ENCODE peak calls at places on chromosome 9, in eight cellular contexts. I is GM13977, U is A549, W is GM23338, K is astrocyte of the spinal cord, V is progenitor cell of endocrine pancreas, O is prostate gland, S is transverse colon. T is an unnamed sample.

GRCh38 chr9:128528445-128529160 is 23.8 kb upstream of the SPTAN1 start:
- DNase-seq in I (no peak), U (no peak), W (no peak), K (no peak), V (no peak), O (no peak), S (no peak), T (no peak)

GRCh38 chr9:109244179-109245132 is 76.4 kb downstream of the EPB41L4B start:
- DNase-seq in I (peak), U (peak), W (peak), K (peak), V (peak), O (peak), S (peak), T (no peak)

GRCh38 chr9:85136978-85137377 is 467.4 kb downstream of the NTRK2 start:
- DNase-seq in I (no peak), U (no peak), W (no peak), K (no peak), V (no peak), O (no peak), S (no peak), T (no peak)

GRCh38 chr9:3794005-3794404 is 268.2 kb upstream of the RFX3 start:
- DNase-seq in I (no peak), U (no peak), W (peak), K (peak), V (no peak), O (no peak), S (no peak), T (no peak)

GRCh38 chr9:131722260-131722659 is 17.6 kb downstream of the RAPGEF1 start:
- DNase-seq in I (no peak), U (no peak), W (peak), K (no peak), V (no peak), O (no peak), S (no peak), T (no peak)

GRCh38 chr9:112884086-112884485 is 6.6 kb downstream of the SLC46A2 start:
- DNase-seq in I (no peak), U (no peak), W (peak), K (peak), V (no peak), O (no peak), S (no peak), T (no peak)

GRCh38 chr9:127918201-127919107 is 1.6 kb upstream of the ST6GALNAC4 start:
- DNase-seq in I (no peak), U (no peak), W (peak), K (no peak), V (no peak), O (no peak), S (peak), T (no peak)

GRCh38 chr9:27622688-27623340 is 49.5 kb upstream of the C9orf72 start:
- DNase-seq in I (no peak), U (no peak), W (no peak), K (no peak), V (no peak), O (no peak), S (no peak), T (no peak)

GRCh38 chr9:127838375-127839078 is 15.9 kb downstream of the ENG start:
- DNase-seq in I (no peak), U (peak), W (no peak), K (peak), V (no peak), O (no peak), S (peak), T (peak)

GRCh38 chr9:33320568-33321261 is 30.4 kb downstream of the NFX1 start:
- DNase-seq in I (no peak), U (peak), W (no peak), K (peak), V (no peak), O (no peak), S (no peak), T (no peak)

GRCh38 chr9:116163293-116164055 is 9.9 kb downstream of the PAPPA start:
- DNase-seq in I (no peak), U (no peak), W (peak), K (no peak), V (no peak), O (no peak), S (no peak), T (no peak)

GRCh38 chr9:37827483-37828165 is 27.0 kb downstream of the DCAF10 start:
- DNase-seq in I (no peak), U (no peak), W (no peak), K (no peak), V (no peak), O (no peak), S (no peak), T (no peak)

GRCh38 chr9:133234577-133235322 is 25.7 kb upstream of the OBP2B start:
- DNase-seq in I (no peak), U (no peak), W (no peak), K (no peak), V (no peak), O (no peak), S (no peak), T (no peak)

GRCh38 chr9:87601175-87601574 is 103.5 kb downstream of the DAPK1 start:
- DNase-seq in I (no peak), U (no peak), W (no peak), K (no peak), V (no peak), O (no peak), S (peak), T (peak)

GRCh38 chr9:107612136-107612535 is 122.6 kb upstream of the KLF4 start:
- DNase-seq in I (no peak), U (no peak), W (no peak), K (no peak), V (no peak), O (no peak), S (no peak), T (peak)

GRCh38 chr9:37938121-37938906 is 34.4 kb upstream of the SLC25A51 start:
- DNase-seq in I (no peak), U (no peak), W (no peak), K (peak), V (no peak), O (peak), S (no peak), T (no peak)

GRCh38 chr9:115964710-115965347 is 188.8 kb upstream of the PAPPA start:
- DNase-seq in I (no peak), U (no peak), W (no peak), K (no peak), V (no peak), O (no peak), S (no peak), T (no peak)

GRCh38 chr9:109426621-109427402 is 71.3 kb downstream of the PTPN3 start:
- DNase-seq in I (no peak), U (no peak), W (no peak), K (no peak), V (no peak), O (no peak), S (no peak), T (no peak)

GRCh38 chr9:24257726-24258125 is 288.0 kb downstream of the IZUMO3 start:
- DNase-seq in I (no peak), U (no peak), W (no peak), K (peak), V (no peak), O (no peak), S (no peak), T (no peak)

GRCh38 chr9:6975198-6975597 is 217.4 kb downstream of the KDM4C start:
- DNase-seq in I (no peak), U (no peak), W (no peak), K (no peak), V (no peak), O (no peak), S (no peak), T (no peak)
- TF ChIP-seq CTCF in I (no peak), U (no peak), W (no peak), K (no peak), V (no peak), O (no peak), S (no peak), T (no peak)

DNA sequence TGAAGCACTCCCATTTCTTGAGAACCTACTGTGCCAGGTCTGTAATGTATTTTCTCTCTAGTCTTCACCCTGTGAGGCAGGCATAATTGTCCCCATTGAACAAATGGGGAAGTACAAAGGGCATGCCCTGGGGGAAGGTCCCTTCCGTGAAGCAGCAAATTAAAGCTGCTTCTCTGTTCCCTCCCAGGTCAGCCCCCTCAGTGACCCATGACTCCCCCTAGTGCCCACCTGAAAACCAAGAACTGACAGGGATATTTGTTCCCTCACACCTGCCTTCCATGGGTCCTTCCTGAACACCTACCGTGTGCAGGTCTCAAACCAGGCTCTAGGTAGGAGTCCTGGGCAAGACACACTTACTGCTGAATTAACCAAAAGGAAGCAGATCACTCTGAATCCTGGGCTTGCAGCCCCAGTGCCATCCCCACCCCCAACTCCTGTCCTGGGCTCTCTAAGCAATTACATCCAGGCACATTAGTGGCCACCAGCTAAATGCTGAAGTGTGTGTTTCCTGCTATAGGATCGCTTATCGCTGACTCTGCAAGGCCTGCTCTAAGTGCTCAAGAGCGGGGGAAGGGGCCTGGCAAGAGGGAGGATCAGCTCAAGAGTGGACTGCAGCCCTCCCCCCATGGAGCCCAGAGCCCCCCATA is 254.8 kb downstream of the CDK5RAP2 start:
- DNase-seq in I (no peak), U (no peak), W (peak), K (no peak), V (no peak), O (no peak), S (no peak), T (no peak)
- TF ChIP-seq CTCF in I (no peak), U (no peak), W (peak), K (no peak), V (peak), O (no peak), S (no peak), T (no peak)

GRCh38 chr9:124410321-124410913 is 4.8 kb downstream of the PSMB7 start:
- DNase-seq in I (no peak), U (no peak), W (peak), K (peak), V (no peak), O (no peak), S (no peak), T (no peak)
- TF ChIP-seq CTCF in I (peak), U (peak), W (no peak), K (no peak), V (peak), O (peak), S (peak), T (peak)

GRCh38 chr9:117253256-117253655 is 161.6 kb downstream of the ASTN2 start:
- DNase-seq in I (no peak), U (no peak), W (no peak), K (no peak), V (no peak), O (no peak), S (no peak), T (no peak)

GRCh38 chr9:117245225-117245624 is 169.6 kb downstream of the ASTN2 start:
- DNase-seq in I (no peak), U (no peak), W (no peak), K (no peak), V (no peak), O (no peak), S (no peak), T (no peak)

GRCh38 chr9:117250610-117251215 is 164.1 kb downstream of the ASTN2 start:
- DNase-seq in I (no peak), U (no peak), W (no peak), K (no peak), V (no peak), O (no peak), S (no peak), T (no peak)

GRCh38 chr9:117249799-117250198 is 165.1 kb downstream of the ASTN2 start:
- DNase-seq in I (no peak), U (no peak), W (no peak), K (no peak), V (no peak), O (no peak), S (no peak), T (no peak)

DNA sequence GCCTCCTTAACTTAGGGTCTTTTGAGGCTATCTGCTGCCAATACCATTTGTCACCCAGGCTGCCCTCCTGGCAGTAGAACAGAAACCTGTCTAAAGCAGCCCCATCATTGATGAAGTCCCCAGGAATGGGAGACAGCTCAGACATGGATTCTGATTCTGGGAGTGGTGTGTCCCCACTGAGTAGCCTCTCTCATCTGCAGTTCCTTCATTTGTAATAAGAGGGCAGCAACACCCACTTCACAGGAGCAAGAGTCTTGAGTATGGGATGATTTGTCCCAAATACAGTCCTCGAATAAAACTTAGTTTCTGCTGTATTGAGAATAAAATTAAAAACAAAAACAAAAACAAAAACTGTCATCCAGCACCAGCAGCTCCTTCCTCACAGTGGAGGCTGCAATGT is 167.6 kb downstream of the ASTN2 start:
- DNase-seq in I (peak), U (peak), W (peak), K (no peak), V (no peak), O (peak), S (no peak), T (no peak)
- TF ChIP-seq CTCF in I (peak), U (no peak), W (peak), K (peak), V (peak), O (peak), S (no peak), T (no peak)